ENCODE peak calls at places on chromosome 11, in five cellular contexts. One of them, this sample, is unnamed.
A peak's percentile ranks its signal among the peaks of the same experiment; 100 is the strongest.

GRCh38 chr11:76153609-76153949 is 52.7 kb downstream of the WNT11 start:
- DNase-seq in AG04450: no peak
- DNase-seq in foreskin fibroblast: peak; percentile 72
- DNase-seq in GM12864: no peak
- DNase-seq in OCI-LY7: no peak
- DNase-seq in this sample: peak; percentile 9

GRCh38 chr11:1356007-1356435 is 33.7 kb upstream of the BRSK2 start:
- DNase-seq in AG04450: no peak
- DNase-seq in foreskin fibroblast: no peak
- DNase-seq in GM12864: no peak
- DNase-seq in OCI-LY7: no peak
- DNase-seq in this sample: no peak

GRCh38 chr11:3836903-3837302 is 3.9 kb downstream of the RHOG start:
- DNase-seq in AG04450: no peak
- DNase-seq in foreskin fibroblast: no peak
- DNase-seq in GM12864: no peak
- DNase-seq in OCI-LY7: peak; percentile 68
- DNase-seq in this sample: no peak

GRCh38 chr11:79080506-79080905 is 360.3 kb downstream of the TENM4 start:
- DNase-seq in AG04450: no peak
- DNase-seq in foreskin fibroblast: no peak
- DNase-seq in GM12864: no peak
- DNase-seq in OCI-LY7: no peak
- DNase-seq in this sample: no peak

GRCh38 chr11:65417221-65417701 is 5.3 kb upstream of the NEAT1 start:
- DNase-seq in AG04450: no peak
- DNase-seq in foreskin fibroblast: no peak
- DNase-seq in GM12864: no peak
- DNase-seq in OCI-LY7: peak; percentile 63
- DNase-seq in this sample: no peak

GRCh38 chr11:19597876-19598275 is 114.8 kb upstream of the NAV2 start:
- DNase-seq in AG04450: no peak
- DNase-seq in foreskin fibroblast: peak; percentile 39
- DNase-seq in GM12864: no peak
- DNase-seq in OCI-LY7: no peak
- DNase-seq in this sample: no peak

GRCh38 chr11:116037851-116038250 is 533.6 kb upstream of the CADM1 start:
- DNase-seq in AG04450: no peak
- DNase-seq in foreskin fibroblast: no peak
- DNase-seq in GM12864: no peak
- DNase-seq in OCI-LY7: no peak
- DNase-seq in this sample: no peak

GRCh38 chr11:19368726-19369364 is 128.1 kb upstream of the E2F8 start:
- DNase-seq in AG04450: no peak
- DNase-seq in foreskin fibroblast: peak; percentile 87
- DNase-seq in GM12864: no peak
- DNase-seq in OCI-LY7: peak; percentile 22
- DNase-seq in this sample: peak; percentile 67

GRCh38 chr11:91857194-91857593 is 367.4 kb upstream of the FAT3 start:
- DNase-seq in AG04450: no peak
- DNase-seq in foreskin fibroblast: no peak
- DNase-seq in GM12864: no peak
- DNase-seq in OCI-LY7: no peak
- DNase-seq in this sample: no peak

GRCh38 chr11:123166095-123166559 is 28.9 kb downstream of the CLMP start:
- DNase-seq in AG04450: peak; percentile 97
- DNase-seq in foreskin fibroblast: no peak
- DNase-seq in GM12864: no peak
- DNase-seq in OCI-LY7: peak; percentile 4
- DNase-seq in this sample: peak; percentile 75

GRCh38 chr11:131579932-131580387 is 209.5 kb downstream of the NTM start:
- DNase-seq in AG04450: no peak
- DNase-seq in foreskin fibroblast: no peak
- DNase-seq in GM12864: no peak
- DNase-seq in OCI-LY7: peak; percentile 3
- DNase-seq in this sample: peak; percentile 82

GRCh38 chr11:3231851-3232744 is at the start of gene MRGPRE:
- DNase-seq in AG04450: no peak
- DNase-seq in foreskin fibroblast: peak; percentile 8
- DNase-seq in GM12864: no peak
- DNase-seq in OCI-LY7: no peak
- DNase-seq in this sample: no peak

GRCh38 chr11:117998664-117999353 is 12.6 kb downstream of the IL10RA start:
- DNase-seq in AG04450: no peak
- DNase-seq in foreskin fibroblast: no peak
- DNase-seq in GM12864: no peak
- DNase-seq in OCI-LY7: no peak
- DNase-seq in this sample: no peak

GRCh38 chr11:95715777-95716241 is 73.8 kb downstream of the FAM76B start:
- DNase-seq in AG04450: no peak
- DNase-seq in foreskin fibroblast: no peak
- DNase-seq in GM12864: peak; percentile 40
- DNase-seq in OCI-LY7: peak; percentile 85
- DNase-seq in this sample: no peak

GRCh38 chr11:114440121-114440860 is 1.0 kb downstream of the REXO2 start:
- DNase-seq in AG04450: no peak
- DNase-seq in foreskin fibroblast: no peak
- DNase-seq in GM12864: no peak
- DNase-seq in OCI-LY7: peak; percentile 11
- DNase-seq in this sample: no peak

GRCh38 chr11:11313426-11313825 is 39.6 kb downstream of the CSNK2A3 start:
- DNase-seq in AG04450: no peak
- DNase-seq in foreskin fibroblast: peak; percentile 24
- DNase-seq in GM12864: no peak
- DNase-seq in OCI-LY7: no peak
- DNase-seq in this sample: no peak

GRCh38 chr11:71433648-71434450 is 14.3 kb downstream of the DHCR7 start:
- DNase-seq in AG04450: no peak
- DNase-seq in foreskin fibroblast: no peak
- DNase-seq in GM12864: no peak
- DNase-seq in OCI-LY7: no peak
- DNase-seq in this sample: no peak

GRCh38 chr11:27757953-27758352 is 57.7 kb upstream of the BDNF start:
- DNase-seq in AG04450: peak; percentile 3
- DNase-seq in foreskin fibroblast: peak; percentile 25
- DNase-seq in GM12864: no peak
- DNase-seq in OCI-LY7: no peak
- DNase-seq in this sample: peak; percentile 51

GRCh38 chr11:468036-468435 is 18.0 kb downstream of the PTDSS2 start:
- DNase-seq in AG04450: no peak
- DNase-seq in foreskin fibroblast: no peak
- DNase-seq in GM12864: no peak
- DNase-seq in OCI-LY7: no peak
- DNase-seq in this sample: no peak

GRCh38 chr11:12361650-12362049 is 15.7 kb upstream of the PARVA start:
- DNase-seq in AG04450: no peak
- DNase-seq in foreskin fibroblast: no peak
- DNase-seq in GM12864: no peak
- DNase-seq in OCI-LY7: no peak
- DNase-seq in this sample: no peak

GRCh38 chr11:78465169-78465942 is 47.7 kb upstream of the GAB2 start:
- DNase-seq in AG04450: no peak
- DNase-seq in foreskin fibroblast: no peak
- DNase-seq in GM12864: peak; percentile 84
- DNase-seq in OCI-LY7: peak; percentile 65
- DNase-seq in this sample: no peak

GRCh38 chr11:102989379-102990047 is 34.0 kb upstream of the MMP13 start:
- DNase-seq in AG04450: no peak
- DNase-seq in foreskin fibroblast: peak; percentile 68
- DNase-seq in GM12864: no peak
- DNase-seq in OCI-LY7: no peak
- DNase-seq in this sample: no peak

GRCh38 chr11:32426819-32427615 is 8.3 kb downstream of the WT1 start:
- DNase-seq in AG04450: no peak
- DNase-seq in foreskin fibroblast: no peak
- DNase-seq in GM12864: no peak
- DNase-seq in OCI-LY7: no peak
- DNase-seq in this sample: no peak
- H3K4me3 ChIP-seq in AG04450: no peak overlapping the region
- H3K4me3 ChIP-seq in foreskin fibroblast: no peak overlapping the region
- H3K4me3 ChIP-seq in GM12864: no peak overlapping the region
- H3K4me3 ChIP-seq in OCI-LY7: no peak overlapping the region
- H3K4me3 ChIP-seq in this sample: no peak overlapping the region

GRCh38 chr11:33734441-33735165 is 1.6 kb downstream of the CD59 start:
- DNase-seq in AG04450: no peak
- DNase-seq in foreskin fibroblast: no peak
- DNase-seq in GM12864: no peak
- DNase-seq in OCI-LY7: no peak
- DNase-seq in this sample: no peak

GRCh38 chr11:33735166-33735425 is 1.1 kb downstream of the CD59 start:
- DNase-seq in AG04450: no peak
- DNase-seq in foreskin fibroblast: no peak
- DNase-seq in GM12864: no peak
- DNase-seq in OCI-LY7: peak; percentile 37
- DNase-seq in this sample: no peak

GRCh38 chr11:33736148-33736809 is at the start of gene CD59:
- DNase-seq in AG04450: peak; percentile 70
- DNase-seq in foreskin fibroblast: peak; percentile 94
- DNase-seq in GM12864: peak; percentile 55
- DNase-seq in OCI-LY7: peak; percentile 83
- DNase-seq in this sample: peak; percentile 41

GRCh38 chr11:33735426-33736147 is 636 bp downstream of the CD59 start:
- DNase-seq in AG04450: no peak
- DNase-seq in foreskin fibroblast: no peak
- DNase-seq in GM12864: peak; percentile 43
- DNase-seq in OCI-LY7: peak; percentile 76
- DNase-seq in this sample: no peak

DNA sequence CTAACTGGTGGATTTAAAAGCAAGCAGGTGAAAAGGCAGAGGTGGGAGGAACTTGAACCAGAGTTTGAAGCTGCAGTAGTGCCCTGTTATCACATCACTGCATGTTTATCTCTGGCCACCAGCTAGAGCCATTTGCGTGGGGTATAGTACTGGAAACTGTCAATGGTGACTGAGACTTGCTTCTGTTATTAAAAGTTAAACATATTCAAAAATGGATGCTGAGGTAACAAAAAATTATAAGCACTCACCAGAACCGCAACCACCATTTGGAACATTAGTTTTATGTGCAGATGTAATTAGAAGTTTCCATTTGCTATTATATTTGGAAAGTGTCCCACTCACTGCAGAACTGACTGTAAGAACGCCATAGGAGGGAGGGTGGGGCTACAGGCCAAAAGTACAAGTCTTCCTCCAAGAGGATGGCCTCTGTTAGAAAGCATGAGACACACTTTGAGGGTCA is 1.2 kb upstream of the CD59 start:
- DNase-seq in AG04450: no peak
- DNase-seq in foreskin fibroblast: no peak
- DNase-seq in GM12864: no peak
- DNase-seq in OCI-LY7: no peak
- DNase-seq in this sample: no peak
- TF ChIP-seq CTCF in AG04450: no peak
- TF ChIP-seq CTCF in foreskin fibroblast: no peak
- TF ChIP-seq CTCF in GM12864: no peak
- TF ChIP-seq CTCF in OCI-LY7: no peak
- TF ChIP-seq CTCF in this sample: no peak

GRCh38 chr11:128158860-128159259 is 428.5 kb downstream of the ETS1 start:
- DNase-seq in AG04450: no peak
- DNase-seq in foreskin fibroblast: no peak
- DNase-seq in GM12864: no peak
- DNase-seq in OCI-LY7: no peak
- DNase-seq in this sample: no peak

GRCh38 chr11:128156486-128156885 is 430.9 kb downstream of the ETS1 start:
- DNase-seq in AG04450: no peak
- DNase-seq in foreskin fibroblast: no peak
- DNase-seq in GM12864: no peak
- DNase-seq in OCI-LY7: no peak
- DNase-seq in this sample: no peak

GRCh38 chr11:128153697-128154048 is 433.7 kb downstream of the ETS1 start:
- DNase-seq in AG04450: no peak
- DNase-seq in foreskin fibroblast: no peak
- DNase-seq in GM12864: no peak
- DNase-seq in OCI-LY7: no peak
- DNase-seq in this sample: no peak

GRCh38 chr11:128155590-128155989 is 431.8 kb downstream of the ETS1 start:
- DNase-seq in AG04450: no peak
- DNase-seq in foreskin fibroblast: no peak
- DNase-seq in GM12864: no peak
- DNase-seq in OCI-LY7: no peak
- DNase-seq in this sample: no peak

DNA sequence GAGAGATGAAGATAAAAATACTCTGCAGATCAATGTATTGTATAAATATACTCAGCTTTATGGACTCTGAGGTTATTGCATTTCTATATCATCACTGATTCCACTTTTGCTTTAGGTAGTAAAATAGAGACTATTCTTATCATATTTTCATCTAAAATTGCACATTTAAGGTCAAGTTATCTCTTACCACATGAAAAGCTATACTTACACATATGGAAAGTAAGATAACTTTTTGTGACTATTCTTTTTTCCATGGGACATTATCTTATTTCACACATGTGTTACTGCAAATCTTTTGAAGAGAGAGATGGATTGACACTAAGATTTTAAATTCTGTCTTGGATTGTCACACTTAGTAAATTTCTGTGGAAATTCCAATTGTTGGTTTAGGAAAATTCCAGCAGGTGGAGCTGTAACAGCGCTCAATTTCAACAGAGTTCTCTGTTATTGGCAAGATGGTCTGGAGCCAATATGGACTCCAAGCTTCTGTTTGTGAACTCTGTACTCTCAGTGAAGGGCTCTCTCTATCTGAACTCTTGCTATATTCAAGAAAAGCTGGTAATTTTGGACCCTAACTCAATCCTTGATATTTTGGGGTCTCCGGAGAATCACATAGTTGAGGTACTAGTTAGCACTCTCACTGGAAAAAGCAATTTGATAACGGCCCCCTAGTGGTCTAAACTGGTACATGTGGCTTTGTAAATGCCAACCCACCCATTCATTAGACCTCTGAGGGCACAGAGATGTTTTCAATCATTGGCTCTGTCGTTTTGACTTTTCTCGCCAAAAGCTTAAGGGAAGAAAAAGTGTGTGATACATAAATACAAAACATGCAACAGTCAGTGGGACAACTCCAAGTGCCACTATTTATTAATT is 429.7 kb downstream of the ETS1 start:
- DNase-seq in AG04450: peak; percentile 41
- DNase-seq in foreskin fibroblast: peak; percentile 54
- DNase-seq in GM12864: peak; percentile 31
- DNase-seq in OCI-LY7: peak; percentile 80
- DNase-seq in this sample: no peak
- H3K4me3 ChIP-seq in AG04450: peak overlapping the region; percentile 38
- H3K4me3 ChIP-seq in foreskin fibroblast: peak overlapping the region; percentile 27
- H3K4me3 ChIP-seq in GM12864: no peak overlapping the region
- H3K4me3 ChIP-seq in OCI-LY7: no peak overlapping the region
- H3K4me3 ChIP-seq in this sample: peak overlapping the region; percentile 41

DNA sequence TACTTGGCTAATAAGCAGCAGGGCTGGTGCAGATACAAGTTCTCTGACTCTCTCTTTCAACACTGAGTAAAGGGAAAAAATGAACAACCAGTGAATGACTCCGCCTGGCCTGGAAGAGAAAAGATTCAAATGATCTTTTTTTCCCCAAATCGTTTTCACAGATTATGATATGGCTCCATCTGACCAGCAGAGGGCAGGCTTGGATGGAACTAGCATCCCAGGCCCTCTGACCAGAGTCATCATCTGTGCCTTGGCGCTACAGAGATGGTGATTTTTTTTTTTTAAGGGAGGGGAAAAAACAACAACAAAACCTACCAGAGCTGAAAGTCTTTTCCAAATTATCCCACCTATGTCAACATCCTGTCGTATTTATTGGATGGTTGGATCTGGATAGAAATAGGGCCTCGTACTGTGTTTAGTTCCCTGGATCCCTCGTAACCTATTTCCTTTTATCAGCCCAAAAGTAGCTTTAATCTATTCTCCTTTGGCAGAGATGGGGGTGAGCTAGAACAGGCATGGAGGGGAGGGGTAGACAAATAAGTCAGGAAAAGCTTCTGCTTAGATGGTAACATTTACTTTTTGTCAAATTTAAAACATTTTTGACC is 69.7 kb downstream of the PRSS23 start:
- DNase-seq in AG04450: peak; percentile 27
- DNase-seq in foreskin fibroblast: peak; percentile 57
- DNase-seq in GM12864: no peak
- DNase-seq in OCI-LY7: peak; percentile 53
- DNase-seq in this sample: no peak
- TF ChIP-seq CTCF in AG04450: peak; percentile 87
- TF ChIP-seq CTCF in foreskin fibroblast: peak; percentile 68
- TF ChIP-seq CTCF in GM12864: peak; percentile 68
- TF ChIP-seq CTCF in OCI-LY7: peak; percentile 87
- TF ChIP-seq CTCF in this sample: peak; percentile 76